ENCODE peak calls at places on chromosomes 16 and 17, in eight cellular contexts. F, S, Z, G, R, A, N and T are unnamed samples.
A peak's percentile ranks its signal among the peaks of the same experiment; 100 is the strongest.

GRCh38 chr17:63834431-63835166 is 7.1 kb upstream of the FTSJ3 start:
- DNase-seq in F (peak; percentile 59), S (peak; percentile 66), Z (no peak), G (peak; percentile 48), R (peak; percentile 84), A (peak; percentile 82), N (peak; percentile 48), T (peak; percentile 70)

GRCh38 chr16:29925173-29925804 is 737 bp downstream of the KCTD13 start:
- DNase-seq in F (no peak), S (no peak), Z (no peak), G (peak; percentile 14), R (no peak), A (peak; percentile 10), N (no peak), T (no peak)

GRCh38 chr16:86281435-86281834 is 228.9 kb upstream of the FOXF1 start:
- DNase-seq in F (no peak), S (no peak), Z (no peak), G (no peak), R (no peak), A (no peak), N (no peak), T (no peak)

GRCh38 chr17:74478369-74479100 is 12.1 kb downstream of the CD300A start:
- DNase-seq in F (no peak), S (peak; percentile 45), Z (no peak), G (no peak), R (no peak), A (no peak), N (no peak), T (no peak)

GRCh38 chr16:19175492-19176262 is 7.6 kb downstream of the SYT17 start:
- DNase-seq in F (no peak), S (no peak), Z (no peak), G (no peak), R (no peak), A (no peak), N (no peak), T (no peak)

GRCh38 chr17:81928497-81929252 is 1.1 kb upstream of the MAFG start:
- DNase-seq in F (no peak), S (no peak), Z (no peak), G (no peak), R (no peak), A (no peak), N (peak; percentile 63), T (no peak)

GRCh38 chr17:40035162-40035559 is 19.0 kb downstream of the MED24 start:
- DNase-seq in F (peak; percentile 82), S (no peak), Z (no peak), G (peak; percentile 61), R (peak; percentile 26), A (peak; percentile 25), N (peak; percentile 27), T (no peak)

GRCh38 chr16:59597269-59597668 is 863.2 kb upstream of the GOT2 start:
- DNase-seq in F (no peak), S (no peak), Z (no peak), G (no peak), R (no peak), A (no peak), N (no peak), T (no peak)

GRCh38 chr16:89261691-89262563 is 44.4 kb downstream of the ZNF778 start:
- DNase-seq in F (no peak), S (no peak), Z (no peak), G (no peak), R (peak; percentile 30), A (no peak), N (no peak), T (no peak)

GRCh38 chr17:75079023-75079373 is 8.8 kb upstream of the SLC16A5 start:
- DNase-seq in F (no peak), S (no peak), Z (no peak), G (no peak), R (no peak), A (no peak), N (no peak), T (no peak)

GRCh38 chr17:74442670-74443515 is 11.0 kb downstream of the GPRC5C start:
- DNase-seq in F (peak; percentile 69), S (peak; percentile 80), Z (no peak), G (no peak), R (peak; percentile 15), A (no peak), N (peak; percentile 74), T (peak; percentile 95)

GRCh38 chr17:32020943-32021617 is 13.9 kb downstream of the LRRC37B start:
- DNase-seq in F (no peak), S (no peak), Z (no peak), G (no peak), R (no peak), A (peak; percentile 42), N (no peak), T (no peak)

GRCh38 chr17:78355045-78355641 is 4.7 kb downstream of the SOCS3 start:
- DNase-seq in F (no peak), S (no peak), Z (no peak), G (no peak), R (no peak), A (no peak), N (no peak), T (no peak)

GRCh38 chr17:17724307-17724921 is 43.2 kb downstream of the RAI1 start:
- DNase-seq in F (peak; percentile 76), S (peak; percentile 81), Z (no peak), G (peak; percentile 86), R (no peak), A (peak; percentile 66), N (no peak), T (no peak)